ENCODE peak calls at places on chromosomes 4 and X, in seven cellular contexts. One of them, this sample, is unnamed.

GRCh38 chrX:19746919-19747671 is 140.3 kb downstream of the SH3KBP1 start:
- DNase-seq in mesothelial cell of epicardium: no peak
- DNase-seq in astrocyte of the spinal cord: no peak
- DNase-seq in neural crest cell: no peak
- DNase-seq in adrenal gland: no peak
- DNase-seq in MM.1S: no peak
- DNase-seq in GM20000: no peak
- DNase-seq in this sample: no peak

GRCh38 chr4:109818268-109818667 is 2.7 kb downstream of the GAR1 start:
- DNase-seq in mesothelial cell of epicardium: no peak
- DNase-seq in neural crest cell: no peak
- DNase-seq in adrenal gland: no peak
- DNase-seq in astrocyte of the spinal cord: no peak
- DNase-seq in MM.1S: no peak
- DNase-seq in GM20000: no peak
- DNase-seq in this sample: no peak

GRCh38 chr4:185127021-185127925 is 15.8 kb upstream of the SLC25A4 start:
- DNase-seq in adrenal gland: peak; percentile 38
- DNase-seq in neural crest cell: no peak
- DNase-seq in astrocyte of the spinal cord: no peak
- DNase-seq in mesothelial cell of epicardium: peak; percentile 27
- DNase-seq in GM20000: peak; percentile 52
- DNase-seq in MM.1S: no peak
- DNase-seq in this sample: no peak

GRCh38 chr4:115355329-115355728 is 241.9 kb upstream of the NDST4 start:
- DNase-seq in MM.1S: no peak
- DNase-seq in astrocyte of the spinal cord: no peak
- DNase-seq in adrenal gland: no peak
- DNase-seq in neural crest cell: no peak
- DNase-seq in mesothelial cell of epicardium: no peak
- DNase-seq in GM20000: no peak
- DNase-seq in this sample: no peak

GRCh38 chr4:169603312-169603711 is 9.1 kb downstream of the NEK1 start:
- DNase-seq in astrocyte of the spinal cord: no peak
- DNase-seq in GM20000: no peak
- DNase-seq in adrenal gland: no peak
- DNase-seq in neural crest cell: no peak
- DNase-seq in MM.1S: no peak
- DNase-seq in mesothelial cell of epicardium: no peak
- DNase-seq in this sample: no peak

GRCh38 chr4:69984030-69984443 is 11.7 kb upstream of the STATH start:
- DNase-seq in astrocyte of the spinal cord: peak; percentile 51
- DNase-seq in MM.1S: peak; percentile 49
- DNase-seq in mesothelial cell of epicardium: no peak
- DNase-seq in adrenal gland: no peak
- DNase-seq in GM20000: no peak
- DNase-seq in neural crest cell: no peak
- DNase-seq in this sample: no peak

GRCh38 chr4:74311696-74312313 is 3.5 kb downstream of the EPGN start:
- DNase-seq in astrocyte of the spinal cord: peak; percentile 70
- DNase-seq in neural crest cell: peak; percentile 19
- DNase-seq in GM20000: peak; percentile 16
- DNase-seq in adrenal gland: no peak
- DNase-seq in MM.1S: peak; percentile 81
- DNase-seq in mesothelial cell of epicardium: no peak
- DNase-seq in this sample: no peak

GRCh38 chr4:76559236-76560071 is 124.4 kb downstream of the SHROOM3 start:
- DNase-seq in MM.1S: no peak
- DNase-seq in GM20000: no peak
- DNase-seq in astrocyte of the spinal cord: no peak
- DNase-seq in mesothelial cell of epicardium: no peak
- DNase-seq in adrenal gland: no peak
- DNase-seq in neural crest cell: no peak
- DNase-seq in this sample: no peak

GRCh38 chrX:150941580-150941979 is 41.6 kb upstream of the HMGB3 start:
- DNase-seq in mesothelial cell of epicardium: no peak
- DNase-seq in neural crest cell: no peak
- DNase-seq in adrenal gland: no peak
- DNase-seq in GM20000: no peak
- DNase-seq in astrocyte of the spinal cord: no peak
- DNase-seq in MM.1S: no peak
- DNase-seq in this sample: no peak

GRCh38 chrX:24216037-24216436 is 66.5 kb downstream of the ZFX start:
- DNase-seq in mesothelial cell of epicardium: no peak
- DNase-seq in neural crest cell: no peak
- DNase-seq in adrenal gland: no peak
- DNase-seq in MM.1S: no peak
- DNase-seq in astrocyte of the spinal cord: no peak
- DNase-seq in GM20000: no peak
- DNase-seq in this sample: no peak

GRCh38 chrX:143788265-143788664 is 67.7 kb upstream of the SPANXN2 start:
- DNase-seq in astrocyte of the spinal cord: peak; percentile 43
- DNase-seq in neural crest cell: peak; percentile 2
- DNase-seq in mesothelial cell of epicardium: no peak
- DNase-seq in MM.1S: peak; percentile 16
- DNase-seq in GM20000: no peak
- DNase-seq in adrenal gland: no peak
- DNase-seq in this sample: no peak

GRCh38 chrX:155747520-155747919 is 133.6 kb upstream of the VAMP7 start:
- DNase-seq in MM.1S: no peak
- DNase-seq in astrocyte of the spinal cord: no peak
- DNase-seq in GM20000: no peak
- DNase-seq in neural crest cell: no peak
- DNase-seq in adrenal gland: peak; percentile 41
- DNase-seq in mesothelial cell of epicardium: no peak
- DNase-seq in this sample: no peak

GRCh38 chr4:6758732-6759131 is 23.8 kb upstream of the KIAA0232 start:
- DNase-seq in neural crest cell: no peak
- DNase-seq in GM20000: no peak
- DNase-seq in astrocyte of the spinal cord: no peak
- DNase-seq in MM.1S: no peak
- DNase-seq in mesothelial cell of epicardium: no peak
- DNase-seq in adrenal gland: no peak
- DNase-seq in this sample: no peak

GRCh38 chrX:64885850-64886249 is 90.4 kb downstream of the ZC4H2 start:
- DNase-seq in adrenal gland: no peak
- DNase-seq in neural crest cell: no peak
- DNase-seq in mesothelial cell of epicardium: no peak
- DNase-seq in astrocyte of the spinal cord: no peak
- DNase-seq in MM.1S: no peak
- DNase-seq in GM20000: no peak
- DNase-seq in this sample: no peak

GRCh38 chr4:120830204-120830603 is 92.3 kb downstream of the PRDM5 start:
- DNase-seq in GM20000: no peak
- DNase-seq in mesothelial cell of epicardium: no peak
- DNase-seq in MM.1S: no peak
- DNase-seq in astrocyte of the spinal cord: no peak
- DNase-seq in adrenal gland: peak; percentile 53
- DNase-seq in neural crest cell: no peak
- DNase-seq in this sample: no peak

GRCh38 chr4:84238247-84239090 is 260.6 kb downstream of the NKX6-1 start:
- DNase-seq in astrocyte of the spinal cord: peak; percentile 54
- DNase-seq in mesothelial cell of epicardium: no peak
- DNase-seq in neural crest cell: no peak
- DNase-seq in MM.1S: no peak
- DNase-seq in adrenal gland: no peak
- DNase-seq in GM20000: no peak
- DNase-seq in this sample: no peak

GRCh38 chrX:111719426-111720210 is 38.6 kb downstream of the ALG13 start:
- DNase-seq in neural crest cell: no peak
- DNase-seq in adrenal gland: no peak
- DNase-seq in mesothelial cell of epicardium: no peak
- DNase-seq in astrocyte of the spinal cord: peak; percentile 12
- DNase-seq in MM.1S: peak; percentile 41
- DNase-seq in GM20000: peak; percentile 1
- DNase-seq in this sample: no peak

GRCh38 chrX:10076765-10077164 is 80.0 kb upstream of the CLCN4 start:
- DNase-seq in adrenal gland: no peak
- DNase-seq in mesothelial cell of epicardium: no peak
- DNase-seq in astrocyte of the spinal cord: no peak
- DNase-seq in neural crest cell: no peak
- DNase-seq in GM20000: no peak
- DNase-seq in MM.1S: no peak
- DNase-seq in this sample: no peak

GRCh38 chr4:176014583-176015108 is 51.0 kb upstream of the WDR17 start:
- DNase-seq in MM.1S: no peak
- DNase-seq in mesothelial cell of epicardium: no peak
- DNase-seq in neural crest cell: no peak
- DNase-seq in GM20000: no peak
- DNase-seq in adrenal gland: no peak
- DNase-seq in astrocyte of the spinal cord: no peak
- DNase-seq in this sample: no peak

GRCh38 chr4:41216294-41217019 is 2.1 kb upstream of the APBB2 start:
- DNase-seq in GM20000: peak; percentile 90
- DNase-seq in neural crest cell: peak; percentile 54
- DNase-seq in mesothelial cell of epicardium: peak; percentile 47
- DNase-seq in adrenal gland: peak; percentile 82
- DNase-seq in astrocyte of the spinal cord: peak; percentile 75
- DNase-seq in MM.1S: peak; percentile 72
- DNase-seq in this sample: peak; percentile 92

GRCh38 chr4:171025323-171025722 is 787.9 kb upstream of the GALNTL6 start:
- DNase-seq in adrenal gland: no peak
- DNase-seq in MM.1S: no peak
- DNase-seq in neural crest cell: no peak
- DNase-seq in astrocyte of the spinal cord: no peak
- DNase-seq in mesothelial cell of epicardium: no peak
- DNase-seq in GM20000: no peak
- DNase-seq in this sample: no peak

GRCh38 chrX:143754183-143754582 is 33.6 kb upstream of the SPANXN2 start:
- DNase-seq in GM20000: no peak
- DNase-seq in MM.1S: no peak
- DNase-seq in astrocyte of the spinal cord: no peak
- DNase-seq in adrenal gland: no peak
- DNase-seq in neural crest cell: no peak
- DNase-seq in mesothelial cell of epicardium: no peak
- DNase-seq in this sample: no peak

GRCh38 chrX:94365736-94366135 is 691.7 kb downstream of the FAM133A start:
- DNase-seq in GM20000: no peak
- DNase-seq in MM.1S: no peak
- DNase-seq in neural crest cell: no peak
- DNase-seq in adrenal gland: no peak
- DNase-seq in astrocyte of the spinal cord: no peak
- DNase-seq in mesothelial cell of epicardium: no peak
- DNase-seq in this sample: no peak

GRCh38 chrX:43557792-43558191 is 98.3 kb upstream of the MAOA start:
- DNase-seq in astrocyte of the spinal cord: peak; percentile 57
- DNase-seq in MM.1S: peak; percentile 57
- DNase-seq in adrenal gland: peak; percentile 63
- DNase-seq in mesothelial cell of epicardium: no peak
- DNase-seq in neural crest cell: peak; percentile 55
- DNase-seq in GM20000: peak; percentile 35
- DNase-seq in this sample: no peak
- TF ChIP-seq CTCF in astrocyte of the spinal cord: peak; percentile 62
- TF ChIP-seq CTCF in MM.1S: peak; percentile 61
- TF ChIP-seq CTCF in adrenal gland: peak; percentile 71
- TF ChIP-seq CTCF in mesothelial cell of epicardium: peak; percentile 66
- TF ChIP-seq CTCF in neural crest cell: peak; percentile 87
- TF ChIP-seq CTCF in GM20000: peak; percentile 38
- TF ChIP-seq CTCF in this sample: peak; percentile 70

GRCh38 chr4:1031956-1032795 is 20.8 kb downstream of the FGFRL1 start:
- DNase-seq in GM20000: no peak
- DNase-seq in mesothelial cell of epicardium: no peak
- DNase-seq in neural crest cell: no peak
- DNase-seq in adrenal gland: no peak
- DNase-seq in astrocyte of the spinal cord: no peak
- DNase-seq in MM.1S: no peak
- DNase-seq in this sample: no peak
- TF ChIP-seq CTCF in GM20000: no peak
- TF ChIP-seq CTCF in mesothelial cell of epicardium: no peak
- TF ChIP-seq CTCF in neural crest cell: no peak
- TF ChIP-seq CTCF in adrenal gland: no peak
- TF ChIP-seq CTCF in astrocyte of the spinal cord: no peak
- TF ChIP-seq CTCF in MM.1S: no peak
- TF ChIP-seq CTCF in this sample: no peak

GRCh38 chrX:63746715-63747114 is 38.3 kb downstream of the ARHGEF9 start:
- DNase-seq in mesothelial cell of epicardium: no peak
- DNase-seq in astrocyte of the spinal cord: no peak
- DNase-seq in MM.1S: no peak
- DNase-seq in neural crest cell: no peak
- DNase-seq in GM20000: no peak
- DNase-seq in adrenal gland: no peak
- DNase-seq in this sample: no peak

GRCh38 chrX:63744850-63745249 is 40.2 kb downstream of the ARHGEF9 start:
- DNase-seq in neural crest cell: no peak
- DNase-seq in mesothelial cell of epicardium: no peak
- DNase-seq in astrocyte of the spinal cord: no peak
- DNase-seq in MM.1S: no peak
- DNase-seq in GM20000: no peak
- DNase-seq in adrenal gland: no peak
- DNase-seq in this sample: no peak

GRCh38 chrX:63740382-63740781 is 44.6 kb downstream of the ARHGEF9 start:
- DNase-seq in mesothelial cell of epicardium: no peak
- DNase-seq in adrenal gland: no peak
- DNase-seq in GM20000: no peak
- DNase-seq in MM.1S: peak; percentile 60
- DNase-seq in neural crest cell: no peak
- DNase-seq in astrocyte of the spinal cord: no peak
- DNase-seq in this sample: no peak

GRCh38 chrX:63746278-63746677 is 38.7 kb downstream of the ARHGEF9 start:
- DNase-seq in astrocyte of the spinal cord: no peak
- DNase-seq in adrenal gland: no peak
- DNase-seq in GM20000: peak; percentile 10
- DNase-seq in mesothelial cell of epicardium: no peak
- DNase-seq in neural crest cell: no peak
- DNase-seq in MM.1S: no peak
- DNase-seq in this sample: no peak

GRCh38 chrX:63743596-63743995 is 41.4 kb downstream of the ARHGEF9 start:
- DNase-seq in adrenal gland: no peak
- DNase-seq in neural crest cell: no peak
- DNase-seq in mesothelial cell of epicardium: no peak
- DNase-seq in MM.1S: no peak
- DNase-seq in astrocyte of the spinal cord: no peak
- DNase-seq in GM20000: no peak
- DNase-seq in this sample: no peak
- TF ChIP-seq CTCF in adrenal gland: no peak
- TF ChIP-seq CTCF in neural crest cell: no peak
- TF ChIP-seq CTCF in mesothelial cell of epicardium: no peak
- TF ChIP-seq CTCF in MM.1S: no peak
- TF ChIP-seq CTCF in astrocyte of the spinal cord: no peak
- TF ChIP-seq CTCF in GM20000: no peak
- TF ChIP-seq CTCF in this sample: no peak

DNA sequence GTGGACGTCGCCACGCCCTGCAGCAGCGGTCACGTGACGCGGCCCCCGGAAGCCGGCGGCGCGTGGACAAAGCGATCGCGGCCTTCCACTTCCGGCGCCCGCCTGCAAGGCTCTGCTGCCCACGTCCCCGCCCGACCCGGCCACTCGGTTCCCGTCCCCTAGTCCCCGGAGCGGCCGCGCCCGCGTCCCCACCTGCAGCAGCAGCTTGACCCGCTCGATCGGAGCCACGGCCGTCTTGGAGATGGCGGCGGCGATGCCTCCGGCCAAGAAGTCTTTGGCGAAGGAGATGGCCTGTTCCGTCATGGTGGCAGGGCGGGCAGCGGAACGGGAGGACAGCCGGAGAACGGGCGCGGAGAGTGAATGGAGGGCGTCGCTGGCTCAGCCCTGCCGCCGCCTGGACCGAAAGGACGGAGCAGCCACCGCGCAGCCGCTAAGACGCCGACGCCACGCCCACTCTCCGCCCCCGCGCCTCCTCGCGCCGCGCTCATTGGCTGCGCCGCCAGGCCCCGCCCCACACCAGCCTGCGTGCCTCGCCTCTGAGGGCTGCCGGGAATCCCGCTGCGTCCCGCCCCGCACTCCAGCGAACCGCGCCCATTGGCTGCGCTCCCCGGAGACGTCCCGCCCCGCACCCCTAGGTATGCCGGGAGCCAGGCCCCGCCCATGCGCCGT is at the start of gene SLC25A6:
- DNase-seq in neural crest cell: peak; percentile 99
- DNase-seq in adrenal gland: peak; percentile 99
- DNase-seq in mesothelial cell of epicardium: peak; percentile 99
- DNase-seq in MM.1S: peak; percentile 94
- DNase-seq in GM20000: peak; percentile 100
- DNase-seq in astrocyte of the spinal cord: peak; percentile 98
- DNase-seq in this sample: peak; percentile 100
- TF ChIP-seq CTCF in neural crest cell: peak; percentile 42
- TF ChIP-seq CTCF in adrenal gland: peak; percentile 9
- TF ChIP-seq CTCF in mesothelial cell of epicardium: no peak
- TF ChIP-seq CTCF in MM.1S: no peak
- TF ChIP-seq CTCF in GM20000: no peak
- TF ChIP-seq CTCF in astrocyte of the spinal cord: no peak
- TF ChIP-seq CTCF in this sample: no peak